ENCODE peak calls at places on chromosome 20, in five cellular contexts. G is IMR-90, X is mesendoderm, B is neuronal stem cell, R is mesenchymal stem cell. Y is an unnamed sample.

GRCh38 chr20:53146201-53146891 is 174.2 kb downstream of the TSHZ2 start:
- DNase-seq in G (no peak), X (no peak), B (no peak), R (no peak), Y (no peak)

GRCh38 chr20:35369804-35370203 is 42.0 kb downstream of the UQCC1 start:
- DNase-seq in G (peak), X (peak), B (no peak), R (peak), Y (no peak)

GRCh38 chr20:23156842-23157423 is 70.8 kb upstream of the CD93 start:
- DNase-seq in G (no peak), X (no peak), B (no peak), R (no peak), Y (no peak)

GRCh38 chr20:11158146-11158545 is 484.3 kb upstream of the JAG1 start:
- DNase-seq in G (no peak), X (no peak), B (no peak), R (no peak), Y (no peak)

GRCh38 chr20:39661833-39662232 is 699.7 kb downstream of the DHX35 start:
- DNase-seq in G (no peak), X (no peak), B (no peak), R (no peak), Y (no peak)

GRCh38 chr20:3238616-3239025 is 369 bp downstream of the SLC4A11 start:
- DNase-seq in G (no peak), X (no peak), B (peak), R (peak), Y (no peak)

GRCh38 chr20:32385541-32385940 is 27.4 kb downstream of the ASXL1 start:
- DNase-seq in G (no peak), X (no peak), B (no peak), R (no peak), Y (no peak)

GRCh38 chr20:23582293-23582692 is 14.0 kb upstream of the CST9L start:
- DNase-seq in G (no peak), X (no peak), B (no peak), R (no peak), Y (no peak)

GRCh38 chr20:49831022-49831769 is 18.6 kb downstream of the SLC9A8 start:
- DNase-seq in G (no peak), X (no peak), B (no peak), R (no peak), Y (no peak)

GRCh38 chr20:39109933-39110818 is 148.0 kb downstream of the DHX35 start:
- DNase-seq in G (no peak), X (peak), B (no peak), R (no peak), Y (no peak)

GRCh38 chr20:40294175-40294574 is 394.9 kb downstream of the MAFB start:
- DNase-seq in G (no peak), X (no peak), B (no peak), R (no peak), Y (no peak)

GRCh38 chr20:32535316-32535952 is 49.7 kb downstream of the NOL4L start:
- DNase-seq in G (no peak), X (no peak), B (no peak), R (no peak), Y (no peak)

GRCh38 chr20:53597085-53597482 is 3.4 kb upstream of the ZNF217 start:
- DNase-seq in G (no peak), X (no peak), B (no peak), R (no peak), Y (no peak)

GRCh38 chr20:49228676-49229075 is 9.5 kb downstream of the DDX27 start:
- DNase-seq in G (no peak), X (no peak), B (no peak), R (no peak), Y (no peak)

GRCh38 chr20:23257106-23257761 is 93.4 kb upstream of the NXT1 start:
- DNase-seq in G (peak), X (no peak), B (no peak), R (peak), Y (no peak)

GRCh38 chr20:45097485-45098095 is 3.3 kb downstream of the KCNS1 start:
- DNase-seq in G (no peak), X (peak), B (no peak), R (no peak), Y (no peak)

GRCh38 chr20:64189530-64189966 is 25.3 kb downstream of the MYT1 start:
- DNase-seq in G (no peak), X (peak), B (no peak), R (no peak), Y (no peak)

GRCh38 chr20:32510601-32511357 is 74.4 kb downstream of the NOL4L start:
- DNase-seq in G (no peak), X (peak), B (no peak), R (no peak), Y (no peak)

GRCh38 chr20:18545566-18545965 is 21.7 kb upstream of the SMIM26 start:
- DNase-seq in G (no peak), X (no peak), B (no peak), R (no peak), Y (no peak)

GRCh38 chr20:34643919-34644318 is 33.0 kb downstream of the PIGU start:
- DNase-seq in G (peak), X (no peak), B (no peak), R (peak), Y (no peak)

GRCh38 chr20:40848530-40848929 is 159.5 kb upstream of the MAFB start:
- DNase-seq in G (no peak), X (no peak), B (no peak), R (no peak), Y (no peak)

GRCh38 chr20:38181971-38182370 is 16.9 kb upstream of the TGM2 start:
- DNase-seq in G (no peak), X (no peak), B (no peak), R (no peak), Y (no peak)

GRCh38 chr20:57061058-57061900 is 205.2 kb downstream of the BMP7 start:
- DNase-seq in G (no peak), X (peak), B (peak), R (peak), Y (peak)

GRCh38 chr20:5863040-5863811 is 87.1 kb downstream of the TRMT6 start:
- DNase-seq in G (peak), X (no peak), B (no peak), R (peak), Y (no peak)

GRCh38 chr20:6780414-6780813 is 12.9 kb downstream of the BMP2 start:
- DNase-seq in G (no peak), X (no peak), B (no peak), R (no peak), Y (no peak)

GRCh38 chr20:16059841-16060240 is 513.4 kb downstream of the KIF16B start:
- DNase-seq in G (no peak), X (no peak), B (no peak), R (no peak), Y (no peak)

GRCh38 chr20:1320902-1321653 is 7.9 kb downstream of the SDCBP2 start:
- DNase-seq in G (no peak), X (no peak), B (no peak), R (no peak), Y (no peak)
- H4K8ac ChIP-seq in G (no peak), X (no peak), B (no peak), R (peak), Y (no peak)

DNA sequence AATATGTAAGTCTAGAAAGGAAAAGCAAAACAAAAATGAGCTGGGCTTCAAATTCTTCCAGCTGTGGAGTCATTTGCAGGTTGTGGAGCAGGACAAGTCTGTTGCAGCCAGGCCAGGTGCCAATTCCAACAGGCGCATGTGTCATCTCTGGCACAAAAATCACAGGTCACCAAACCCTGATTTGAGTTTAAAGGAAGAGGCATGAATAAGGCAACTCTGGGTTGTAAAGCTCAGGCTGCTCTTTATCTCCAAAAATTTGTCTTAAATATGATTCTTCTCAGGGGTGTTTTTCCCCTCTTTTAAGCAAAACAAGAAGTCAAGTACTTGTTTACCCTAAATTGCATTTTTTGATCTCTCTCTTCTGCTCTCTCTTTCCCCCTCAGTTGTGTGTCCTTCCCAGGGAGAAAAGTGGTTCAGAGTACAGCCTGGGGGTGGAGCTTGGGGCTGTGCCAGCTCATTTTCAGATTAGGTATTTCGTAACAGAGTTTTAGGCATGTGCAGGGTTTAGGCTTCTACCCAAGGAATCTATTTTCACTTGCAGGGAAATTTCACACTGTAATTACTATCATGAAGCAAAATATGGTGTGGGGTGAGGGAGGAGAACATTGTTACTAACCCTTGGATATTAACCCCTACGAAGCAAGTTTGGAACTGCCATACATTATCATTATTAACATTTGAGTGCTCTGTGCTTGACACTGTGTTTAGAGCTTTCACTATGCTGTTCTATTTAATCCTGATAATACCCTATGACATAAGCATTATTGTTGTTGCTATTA is 8.3 kb upstream of the NCOA3 start:
- DNase-seq in G (peak), X (no peak), B (no peak), R (peak), Y (no peak)
- H4K8ac ChIP-seq in G (no peak), X (no peak), B (no peak), R (no peak), Y (no peak)

GRCh38 chr20:36745927-36746659 is at the start of gene NDRG3:
- DNase-seq in G (peak), X (peak), B (peak), R (peak), Y (peak)
- H4K8ac ChIP-seq in G (peak), X (peak), B (no peak), R (peak), Y (no peak)

DNA sequence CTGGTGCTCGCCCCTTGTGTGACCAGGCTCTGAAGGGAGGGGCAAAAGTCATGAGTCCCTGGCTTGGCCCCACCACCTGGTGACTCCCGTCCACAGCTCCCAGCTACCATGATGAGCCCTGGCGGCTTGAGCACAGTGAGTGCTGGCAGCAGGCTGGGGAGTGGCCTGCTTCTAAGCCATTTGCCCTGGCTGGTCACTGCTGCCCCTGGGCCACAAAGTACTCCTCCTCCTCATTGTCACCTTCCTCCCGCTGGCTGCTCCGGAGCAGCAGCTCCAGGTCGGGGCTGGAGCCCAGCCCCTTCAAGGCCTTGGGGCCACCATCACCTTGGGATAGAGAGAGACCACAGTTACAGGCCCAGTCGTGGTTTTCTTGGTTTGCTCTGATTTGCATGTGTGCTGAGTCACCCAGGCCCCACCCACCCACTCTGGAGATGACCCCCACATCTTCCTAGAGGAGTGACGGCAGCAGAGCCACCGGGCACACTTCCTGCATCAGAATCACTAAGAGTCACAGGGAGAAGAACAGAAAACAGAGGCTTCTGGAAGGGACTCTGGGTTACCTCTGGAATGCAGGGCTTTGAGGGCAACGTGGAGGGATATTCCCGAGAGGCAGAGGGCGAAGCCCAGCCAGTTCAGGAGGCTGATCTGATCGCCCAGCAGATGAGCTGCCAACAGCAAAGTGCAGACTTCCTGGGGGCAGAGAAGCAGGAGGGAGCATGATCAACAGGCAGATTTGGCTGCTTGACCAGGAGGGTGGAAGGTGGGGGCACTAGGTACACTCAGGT is 42.1 kb upstream of the CDH22 start:
- DNase-seq in G (peak), X (peak), B (peak), R (peak), Y (no peak)
- H4K8ac ChIP-seq in G (peak), X (no peak), B (peak), R (peak), Y (peak)

DNA sequence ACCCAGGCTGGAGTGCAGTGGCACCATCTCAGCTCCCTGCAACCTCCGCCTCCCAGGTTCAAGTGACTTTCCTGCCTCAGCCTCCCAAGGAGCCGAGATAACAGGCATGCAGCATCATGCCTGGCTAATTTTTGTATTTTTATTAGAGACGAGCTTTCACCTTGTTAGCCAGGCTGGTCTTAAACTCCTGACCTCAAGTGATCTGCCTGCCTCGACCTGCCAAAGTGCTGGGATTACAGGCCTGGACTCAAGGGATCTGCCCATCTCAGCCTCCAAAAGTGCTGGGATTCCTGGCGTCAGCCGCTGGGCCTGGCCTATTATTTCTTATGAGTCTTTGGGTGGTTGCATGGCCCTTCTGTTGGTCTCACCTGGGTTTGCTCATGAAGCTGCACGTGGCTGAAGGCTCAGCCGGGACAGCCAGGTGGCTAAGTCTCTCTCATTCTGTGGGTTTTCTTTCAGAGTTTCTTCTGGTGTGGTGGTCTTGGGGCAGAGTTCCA is 45.6 kb upstream of the NCOA3 start:
- DNase-seq in G (no peak), X (no peak), B (no peak), R (no peak), Y (no peak)
- H4K8ac ChIP-seq in G (no peak), X (no peak), B (no peak), R (no peak), Y (no peak)

GRCh38 chr20:62303327-62304226 is 780 bp downstream of the ADRM1 start:
- DNase-seq in G (no peak), X (peak), B (no peak), R (peak), Y (no peak)

GRCh38 chr20:62304331-62305148 is 1.7 kb downstream of the ADRM1 start:
- DNase-seq in G (no peak), X (no peak), B (no peak), R (no peak), Y (no peak)

GRCh38 chr20:62302341-62303048 is at the start of gene ADRM1:
- DNase-seq in G (peak), X (peak), B (peak), R (peak), Y (peak)

GRCh38 chr20:62301773-62302340 is 940 bp upstream of the ADRM1 start:
- DNase-seq in G (peak), X (peak), B (peak), R (peak), Y (peak)

DNA sequence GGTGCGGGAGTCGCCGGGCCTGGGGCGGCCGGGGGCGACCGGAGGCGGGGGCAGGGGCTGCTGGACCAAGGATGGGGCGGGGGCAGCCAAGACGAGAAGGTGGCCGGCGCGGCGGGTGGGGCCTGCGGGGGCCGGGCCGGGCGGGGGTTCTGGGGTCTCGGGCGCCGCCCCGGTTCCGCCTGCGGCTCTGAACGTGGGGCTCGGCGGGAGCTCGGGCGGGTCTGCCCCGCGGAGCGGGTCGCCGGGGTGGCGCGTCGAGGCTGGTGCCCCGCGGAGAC is 191 bp downstream of the ADRM1 start:
- DNase-seq in G (no peak), X (no peak), B (no peak), R (no peak), Y (no peak)
- H4K8ac ChIP-seq in G (no peak), X (no peak), B (no peak), R (no peak), Y (no peak)

DNA sequence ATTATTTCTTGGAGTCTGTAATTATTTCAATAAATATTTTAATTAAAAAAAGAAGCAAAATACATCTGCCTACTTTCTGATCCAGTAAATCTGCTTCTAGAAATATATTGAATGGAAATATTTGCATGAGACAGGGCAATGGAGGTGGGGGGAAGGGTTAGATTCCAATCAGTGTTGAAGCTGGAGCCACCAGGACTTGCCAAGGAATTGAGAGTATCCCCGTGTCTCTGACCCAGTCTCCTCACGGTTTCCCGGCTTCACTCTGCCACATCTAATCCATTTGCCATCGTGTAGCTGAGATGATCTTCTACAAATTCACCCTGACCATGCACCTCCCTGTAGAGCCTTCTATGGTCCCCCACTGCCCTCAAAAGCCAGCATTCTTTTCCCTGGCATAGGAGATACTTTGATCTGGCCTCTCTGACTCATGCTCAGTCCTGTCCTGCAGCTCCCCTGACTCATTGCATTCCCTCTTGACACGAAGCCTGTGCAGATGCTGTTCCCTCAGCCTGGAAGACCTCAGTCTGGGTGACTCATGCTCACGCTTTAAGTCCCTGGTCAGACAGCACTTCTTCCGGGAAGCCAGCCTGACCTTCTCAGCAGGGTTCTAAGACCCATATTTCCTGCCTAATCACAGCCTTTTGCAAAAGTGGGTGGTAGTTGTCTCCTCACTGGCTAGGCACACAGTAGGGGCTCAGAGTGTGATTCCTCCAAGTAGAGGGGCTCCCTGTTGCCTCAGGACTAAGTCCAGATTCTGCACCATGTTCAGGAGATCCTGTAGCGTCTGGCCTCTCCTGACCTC is 23.0 kb upstream of the FKBP1A start:
- DNase-seq in G (peak), X (peak), B (no peak), R (peak), Y (no peak)
- H4K8ac ChIP-seq in G (peak), X (no peak), B (no peak), R (peak), Y (no peak)

DNA sequence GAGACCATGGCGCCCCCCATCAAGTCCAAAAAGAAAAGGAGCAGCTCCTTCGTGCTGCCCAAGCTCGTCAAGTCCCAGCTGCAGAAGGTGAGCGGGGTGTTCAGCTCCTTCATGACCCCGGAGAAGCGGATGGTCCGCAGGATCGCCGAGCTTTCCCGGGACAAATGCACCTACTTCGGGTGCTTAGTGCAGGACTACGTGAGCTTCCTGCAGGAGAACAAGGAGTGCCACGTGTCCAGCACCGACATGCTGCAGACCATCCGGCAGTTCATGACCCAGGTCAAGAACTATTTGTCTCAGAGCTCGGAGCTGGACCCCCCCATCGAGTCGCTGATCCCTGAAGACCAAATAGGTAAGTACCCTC is 41.7 kb upstream of the NAA20 start:
- DNase-seq in G (peak), X (no peak), B (no peak), R (no peak), Y (peak)
- H4K8ac ChIP-seq in G (peak), X (no peak), B (no peak), R (peak), Y (peak)

DNA sequence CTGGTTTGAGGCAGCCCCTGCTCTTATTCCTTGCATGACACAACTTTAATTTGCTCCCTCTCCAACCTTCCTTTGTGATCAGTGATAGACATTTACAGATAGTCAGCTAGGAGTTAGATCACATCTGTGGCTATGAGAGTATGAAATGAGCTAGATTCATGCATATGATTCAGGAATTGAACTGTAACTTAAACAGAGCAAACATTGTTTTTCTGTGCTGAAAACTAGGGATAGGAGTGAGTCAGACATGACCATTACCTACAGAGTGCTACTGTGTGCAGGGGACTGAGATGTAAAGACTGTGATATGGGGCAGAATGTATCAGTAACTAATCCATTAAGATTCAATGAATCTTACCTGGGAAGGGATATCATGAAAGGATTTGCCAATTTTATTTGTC is 279.4 kb upstream of the SPTLC3 start:
- DNase-seq in G (no peak), X (no peak), B (no peak), R (no peak), Y (no peak)
- H4K8ac ChIP-seq in G (no peak), X (no peak), B (no peak), R (no peak), Y (no peak)